ENCODE peak calls at places on chromosomes 4 and X, in ten cellular contexts. V, B, G, J, N, Q, Z, K, E and X are unnamed samples.

GRCh38 chr4:184359905-184360304 is 114.4 kb downstream of the IRF2 start:
- DNase-seq in Z (no peak), J (no peak), N (no peak), G (no peak), E (no peak), Q (no peak), K (no peak), B (no peak), V (no peak), X (no peak)

GRCh38 chr4:5027366-5027765 is 8.1 kb upstream of the CYTL1 start:
- DNase-seq in E (no peak), Z (no peak), G (no peak), Q (no peak), V (no peak), K (no peak), J (no peak), B (no peak), N (no peak), X (no peak)

GRCh38 chrX:41728125-41728524 is 4.1 kb downstream of the GPR82 start:
- DNase-seq in B (no peak), E (no peak), V (no peak), Q (no peak), K (no peak), Z (no peak), N (no peak), G (no peak), J (no peak), X (no peak)

GRCh38 chrX:148811236-148811635 is 310.8 kb downstream of the AFF2 start:
- DNase-seq in N (no peak), Z (no peak), G (peak), K (no peak), J (no peak), V (no peak), B (peak), Q (no peak), E (no peak), X (no peak)

GRCh38 chr4:147366164-147366563 is 114.7 kb upstream of the EDNRA start:
- DNase-seq in N (no peak), G (no peak), Z (no peak), Q (no peak), E (no peak), V (no peak), K (no peak), J (no peak), B (no peak), X (no peak)

GRCh38 chr4:113637823-113638691 is 123.5 kb downstream of the CAMK2D start:
- DNase-seq in V (peak), Q (no peak), E (no peak), G (no peak), J (no peak), Z (no peak), K (no peak), B (no peak), N (no peak), X (no peak)

GRCh38 chr4:173046144-173046543 is 122.5 kb upstream of the GALNT7 start:
- DNase-seq in K (no peak), B (no peak), E (no peak), V (no peak), N (no peak), Z (no peak), G (no peak), J (no peak), Q (no peak), X (no peak)

GRCh38 chr4:148563684-148564083 is 121.5 kb upstream of the NR3C2 start:
- DNase-seq in E (no peak), Z (no peak), N (no peak), G (peak), Q (no peak), K (no peak), J (no peak), V (no peak), B (no peak), X (no peak)

GRCh38 chr4:23952258-23952657 is 62.4 kb upstream of the PPARGC1A start:
- DNase-seq in G (no peak), J (no peak), E (no peak), Q (no peak), V (no peak), B (no peak), N (no peak), Z (no peak), K (no peak), X (no peak)

GRCh38 chrX:103073442-103073841 is 9.5 kb upstream of the BEX1 start:
- DNase-seq in E (no peak), G (no peak), K (no peak), J (no peak), N (no peak), Q (no peak), Z (no peak), V (no peak), B (peak), X (no peak)